ENCODE peak calls at places on chromosomes 6 and 20, in four cellular contexts. W is IMR-90, F is mesendoderm, U is H9. D is an unnamed sample.

GRCh38 chr20:5674176-5674660 is 76.0 kb upstream of the SHLD1 start:
- DNase-seq in W (peak), F (no peak), U (no peak), D (no peak)

GRCh38 chr6:75065524-75065923 is 140.3 kb downstream of the COL12A1 start:
- DNase-seq in W (peak), F (peak), U (peak), D (no peak)

GRCh38 chr20:4476903-4477302 is 244.8 kb upstream of the PRND start:
- DNase-seq in W (no peak), F (no peak), U (no peak), D (no peak)

GRCh38 chr6:158680441-158680840 is 30.6 kb downstream of the SYTL3 start:
- DNase-seq in W (no peak), F (no peak), U (no peak), D (no peak)

GRCh38 chr20:6651016-6651415 is 116.5 kb upstream of the BMP2 start:
- DNase-seq in W (peak), F (no peak), U (no peak), D (no peak)

GRCh38 chr20:8842525-8842924 is 226.4 kb upstream of the PLCB4 start:
- DNase-seq in W (no peak), F (no peak), U (no peak), D (no peak)

GRCh38 chr6:148343383-148343782 is 745 bp downstream of the SASH1 start:
- DNase-seq in W (no peak), F (peak), U (no peak), D (no peak)

GRCh38 chr20:63102720-63103375 is 96.1 kb upstream of the BHLHE23 start:
- DNase-seq in W (peak), F (peak), U (no peak), D (no peak)

GRCh38 chr6:116229287-116229913 is 24.5 kb downstream of the TSPYL4 start:
- DNase-seq in W (peak), F (peak), U (peak), D (peak)

GRCh38 chr20:64133951-64134407 is 26.6 kb upstream of the NPBWR2 start:
- DNase-seq in W (no peak), F (no peak), U (no peak), D (no peak)

GRCh38 chr20:16944753-16945152 is 196.6 kb downstream of the OTOR start:
- DNase-seq in W (no peak), F (peak), U (no peak), D (peak)

GRCh38 chr6:41551086-41551702 is 5.0 kb downstream of the FOXP4 start:
- DNase-seq in W (no peak), F (peak), U (no peak), D (no peak)

GRCh38 chr6:155080876-155081845 is 86.0 kb downstream of the TIAM2 start:
- DNase-seq in W (peak), F (no peak), U (no peak), D (no peak)

GRCh38 chr6:170176621-170177382 is 114.1 kb downstream of the DLL1 start:
- DNase-seq in W (no peak), F (no peak), U (no peak), D (no peak)

GRCh38 chr20:20440473-20440872 is 72.6 kb downstream of the INSM1 start:
- DNase-seq in W (no peak), F (no peak), U (no peak), D (no peak)

GRCh38 chr6:32816746-32817204 is at the start of gene HLA-DOB:
- DNase-seq in W (peak), F (peak), U (no peak), D (no peak)

GRCh38 chr20:23510000-23510590 is 19.2 kb downstream of the CST8 start:
- DNase-seq in W (no peak), F (no peak), U (no peak), D (no peak)

GRCh38 chr6:98566126-98566525 is 268.2 kb upstream of the POU3F2 start:
- DNase-seq in W (no peak), F (no peak), U (no peak), D (no peak)

GRCh38 chr6:13098808-13099570 is 229.3 kb downstream of the TBC1D7 start:
- DNase-seq in W (no peak), F (no peak), U (no peak), D (no peak)

GRCh38 chr6:134928151-134928917 is 21.6 kb downstream of the ALDH8A1 start:
- DNase-seq in W (no peak), F (no peak), U (no peak), D (no peak)

GRCh38 chr20:20820780-20821495 is 108.5 kb upstream of the RALGAPA2 start:
- DNase-seq in W (no peak), F (peak), U (no peak), D (no peak)

GRCh38 chr6:28269492-28269891 is 2.5 kb downstream of the ZSCAN26 start:
- DNase-seq in W (peak), F (peak), U (no peak), D (no peak)

GRCh38 chr6:28648035-28648877 is 122.6 kb downstream of the GPX5 start:
- DNase-seq in W (peak), F (peak), U (peak), D (peak)

GRCh38 chr20:61447950-61448349 is 195.9 kb downstream of the CDH4 start:
- DNase-seq in W (no peak), F (peak), U (peak), D (no peak)

GRCh38 chr20:59291740-59292139 is 8.7 kb upstream of the EDN3 start:
- DNase-seq in W (no peak), F (no peak), U (no peak), D (no peak)

GRCh38 chr6:13407709-13408695 is 79.4 kb downstream of the GFOD1 start:
- DNase-seq in W (peak), F (no peak), U (no peak), D (no peak)

GRCh38 chr6:168888786-168889345 is 364.8 kb downstream of the THBS2 start:
- DNase-seq in W (no peak), F (no peak), U (no peak), D (no peak)

GRCh38 chr20:52425253-52425652 is 233.7 kb upstream of the ZFP64 start:
- DNase-seq in W (peak), F (peak), U (no peak), D (no peak)

GRCh38 chr6:11381801-11382513 is 149.5 kb upstream of the NEDD9 start:
- DNase-seq in W (no peak), F (peak), U (no peak), D (no peak)

GRCh38 chr6:63634630-63635029 is 972 bp upstream of the PHF3 start:
- DNase-seq in W (no peak), F (peak), U (no peak), D (no peak)

GRCh38 chr6:46331461-46331860 is 159.8 kb downstream of the RCAN2 start:
- DNase-seq in W (no peak), F (no peak), U (no peak), D (no peak)

GRCh38 chr20:46004813-46005505 is 3.7 kb upstream of the MMP9 start:
- DNase-seq in W (no peak), F (peak), U (peak), D (no peak)

GRCh38 chr6:163212123-163212522 is 202.4 kb upstream of the QKI start:
- DNase-seq in W (no peak), F (no peak), U (no peak), D (no peak)

GRCh38 chr6:155895641-155896040 is 440.0 kb upstream of the NOX3 start:
- DNase-seq in W (no peak), F (no peak), U (no peak), D (no peak)

GRCh38 chr6:16523550-16524379 is 237.5 kb downstream of the ATXN1 start:
- DNase-seq in W (peak), F (peak), U (no peak), D (no peak)

GRCh38 chr20:37192137-37192854 is 12.9 kb upstream of the MROH8 start:
- DNase-seq in W (peak), F (peak), U (peak), D (peak)

GRCh38 chr6:78700997-78701396 is 166.4 kb upstream of the IRAK1BP1 start:
- DNase-seq in W (no peak), F (no peak), U (no peak), D (no peak)

GRCh38 chr6:148240463-148240845 is 102.2 kb upstream of the SASH1 start:
- DNase-seq in W (peak), F (no peak), U (no peak), D (no peak)

GRCh38 chr20:48815537-48815936 is 12.3 kb downstream of the PREX1 start:
- DNase-seq in W (no peak), F (no peak), U (no peak), D (no peak)

GRCh38 chr6:146550911-146551310 is 7.3 kb downstream of the RAB32 start:
- DNase-seq in W (peak), F (no peak), U (no peak), D (no peak)

GRCh38 chr6:146548898-146549374 is 5.3 kb downstream of the RAB32 start:
- DNase-seq in W (no peak), F (no peak), U (no peak), D (no peak)

GRCh38 chr6:146547889-146548288 is 4.3 kb downstream of the RAB32 start:
- DNase-seq in W (no peak), F (no peak), U (no peak), D (no peak)

GRCh38 chr6:146546440-146546839 is 2.8 kb downstream of the RAB32 start:
- DNase-seq in W (peak), F (peak), U (no peak), D (no peak)

DNA sequence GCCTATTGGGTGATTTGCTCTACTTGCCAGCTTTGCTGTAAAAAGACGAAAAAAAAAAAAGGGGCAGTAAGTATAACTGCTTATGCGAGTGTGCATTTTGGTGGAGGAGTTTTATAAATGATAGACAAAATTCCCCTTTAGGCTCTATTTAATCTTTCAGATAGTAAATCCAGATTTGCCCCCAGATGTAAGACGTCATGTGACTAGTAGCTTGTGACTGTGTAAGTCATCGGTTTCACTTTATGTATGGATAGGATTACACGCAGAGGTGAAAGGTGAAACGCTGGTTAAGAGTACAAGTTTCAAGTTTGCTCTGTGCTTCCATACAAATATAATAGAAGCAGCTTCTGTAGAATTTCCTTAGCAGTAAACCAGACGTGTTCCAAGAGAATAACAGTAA is 7.9 kb downstream of the RAB32 start:
- DNase-seq in W (peak), F (no peak), U (no peak), D (no peak)
- H3K27ac ChIP-seq in W (peak), F (no peak), U (no peak), D (no peak)

DNA sequence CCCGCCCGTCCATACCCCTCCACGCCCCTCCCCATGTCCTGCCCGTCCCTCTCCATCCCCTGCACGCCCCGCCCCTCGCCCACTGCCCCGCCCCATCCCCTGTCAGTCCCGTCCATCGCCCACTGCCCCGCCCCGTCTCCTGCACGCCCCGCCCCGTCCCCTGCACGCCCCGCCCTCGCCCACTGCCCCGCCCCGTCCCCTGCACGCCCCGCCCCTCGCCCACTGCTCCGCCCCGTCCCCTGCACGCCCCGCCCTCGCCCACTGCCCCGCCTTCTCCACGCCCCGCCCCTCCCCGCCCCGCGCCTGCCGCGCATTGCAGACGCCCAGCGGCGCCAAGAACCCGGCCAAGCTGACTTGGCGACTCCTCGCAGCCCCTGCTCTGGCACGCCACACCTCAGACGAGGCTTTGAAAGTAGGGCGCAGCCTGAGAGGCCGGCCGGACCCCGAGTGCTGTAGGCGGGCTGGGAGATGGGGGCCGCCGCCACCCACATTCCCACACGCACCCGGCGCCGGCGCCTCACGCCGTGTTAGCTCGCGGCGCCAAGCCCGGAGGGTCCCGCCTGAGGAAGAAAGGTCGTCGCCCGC is at the start of gene RAD21L1:
- DNase-seq in W (peak), F (peak), U (peak), D (peak)
- H4K8ac ChIP-seq in W (peak), F (no peak), U (no peak), D (no peak)

GRCh38 chr6:149686230-149686629 is 31.7 kb downstream of the LATS1 start:
- DNase-seq in W (no peak), F (no peak), U (no peak), D (no peak)

GRCh38 chr6:149680490-149680889 is 32.0 kb upstream of the KATNA1 start:
- DNase-seq in W (no peak), F (no peak), U (no peak), D (no peak)

GRCh38 chr6:149683256-149683860 is 34.5 kb downstream of the LATS1 start:
- DNase-seq in W (no peak), F (no peak), U (no peak), D (no peak)
- H3K27ac ChIP-seq in W (no peak), F (no peak), U (no peak), D (no peak)

DNA sequence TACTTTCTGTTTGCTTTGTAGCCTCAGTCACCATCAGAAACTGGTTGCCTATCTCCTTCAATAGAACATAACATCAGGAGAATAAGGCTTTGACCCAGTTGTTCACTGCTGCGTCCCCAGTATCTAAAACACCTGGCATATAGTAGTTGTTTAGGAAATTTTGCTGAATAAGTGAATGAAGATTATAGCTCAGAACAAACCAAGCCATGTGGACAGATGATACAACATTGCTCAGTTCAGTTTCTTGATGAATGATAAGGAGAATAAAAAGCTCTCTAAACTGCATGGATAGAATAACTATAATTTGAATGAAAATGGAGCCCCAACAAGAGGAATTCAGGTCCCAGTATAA is 5.2 kb upstream of the SERPINB1 start:
- DNase-seq in W (no peak), F (no peak), U (no peak), D (no peak)
- H4K8ac ChIP-seq in W (peak), F (no peak), U (no peak), D (no peak)